ENCODE peak calls at places on chromosomes 11 and 22, in eight cellular contexts. F, D, H, Q, R, W, V and M are unnamed samples.

GRCh38 chr11:17354070-17354924 is 2.7 kb downstream of the NCR3LG1 start:
- DNase-seq in Q (no peak), R (peak), H (no peak), D (peak), V (peak), F (peak), W (peak), M (no peak)

GRCh38 chr22:30386608-30386959 is 627 bp downstream of the RNF215 start:
- DNase-seq in R (no peak), F (no peak), W (no peak), D (no peak), H (no peak), Q (no peak), V (no peak), M (no peak)

GRCh38 chr11:13215157-13215556 is 62.4 kb upstream of the BMAL1 start:
- DNase-seq in W (peak), H (no peak), D (no peak), V (peak), Q (no peak), F (no peak), R (no peak), M (no peak)

GRCh38 chr11:124769804-124770774 is 8.0 kb upstream of the ESAM start:
- DNase-seq in V (peak), D (no peak), H (no peak), W (peak), Q (no peak), F (no peak), R (peak), M (no peak)

GRCh38 chr11:64263021-64263946 is 12.0 kb downstream of the PLCB3 start:
- DNase-seq in H (no peak), D (no peak), F (no peak), R (no peak), V (no peak), Q (no peak), W (peak), M (no peak)

GRCh38 chr11:116598036-116598435 is 174.8 kb downstream of the BUD13 start:
- DNase-seq in F (no peak), W (no peak), H (peak), R (no peak), Q (no peak), D (no peak), V (no peak), M (no peak)

GRCh38 chr11:72684236-72684912 is 10.2 kb upstream of the PDE2A start:
- DNase-seq in V (peak), W (peak), D (peak), F (peak), Q (no peak), R (peak), H (peak), M (no peak)

GRCh38 chr22:45207981-45208664 is 32.6 kb downstream of the KIAA0930 start:
- DNase-seq in Q (no peak), H (no peak), F (no peak), W (peak), V (no peak), D (no peak), R (no peak), M (no peak)

GRCh38 chr11:66981976-66982578 is 7.0 kb downstream of the C11orf86 start:
- DNase-seq in Q (no peak), W (peak), D (peak), F (peak), H (peak), V (peak), R (peak), M (peak)

GRCh38 chr11:96257972-96258951 is 84.7 kb downstream of the MAML2 start:
- DNase-seq in W (peak), V (no peak), R (no peak), F (no peak), H (no peak), Q (no peak), D (no peak), M (no peak)

GRCh38 chr11:30533445-30533947 is 52.7 kb downstream of the MPPED2 start:
- DNase-seq in V (no peak), D (no peak), H (no peak), F (no peak), Q (no peak), R (no peak), W (no peak), M (no peak)

GRCh38 chr11:10728779-10729472 is 22.1 kb upstream of the CTR9 start:
- DNase-seq in W (peak), F (no peak), D (no peak), Q (no peak), V (no peak), H (no peak), R (no peak), M (no peak)

GRCh38 chr11:15663778-15664218 is 549.1 kb downstream of the INSC start:
- DNase-seq in V (no peak), W (no peak), D (no peak), R (no peak), H (no peak), Q (no peak), F (no peak), M (no peak)

GRCh38 chr22:44005524-44005923 is 18.6 kb upstream of the PARVB start:
- DNase-seq in F (no peak), V (no peak), Q (no peak), W (no peak), R (peak), H (no peak), D (no peak), M (no peak)

GRCh38 chr11:101860694-101861371 is 54.0 kb upstream of the CEP126 start:
- DNase-seq in D (no peak), F (peak), V (peak), Q (peak), H (no peak), W (peak), R (peak), M (no peak)

GRCh38 chr22:24066260-24066659 is 55.2 kb downstream of the CABIN1 start:
- DNase-seq in F (no peak), H (peak), V (no peak), D (no peak), W (no peak), R (no peak), Q (no peak), M (no peak)

GRCh38 chr22:39959640-39960447 is at the start of gene TMA7B:
- DNase-seq in W (peak), Q (no peak), F (no peak), R (peak), V (no peak), D (no peak), H (no peak), M (no peak)

GRCh38 chr22:45830531-45831245 is 146.3 kb downstream of the WNT7B start:
- DNase-seq in D (no peak), Q (no peak), W (peak), R (no peak), H (no peak), V (no peak), F (no peak), M (no peak)

GRCh38 chr11:9566561-9567063 is 6.9 kb upstream of the WEE1 start:
- DNase-seq in W (peak), D (no peak), F (no peak), H (no peak), R (peak), V (no peak), Q (no peak), M (no peak)

GRCh38 chr11:108751444-108751843 is 86.6 kb downstream of the DDX10 start:
- DNase-seq in Q (no peak), V (no peak), F (no peak), H (no peak), R (no peak), W (no peak), D (no peak), M (no peak)

GRCh38 chr22:31538815-31539214 is 42.5 kb downstream of the SFI1 start:
- DNase-seq in H (no peak), Q (no peak), R (no peak), W (no peak), V (no peak), F (no peak), D (no peak), M (no peak)

GRCh38 chr11:120674537-120674936 is 163.0 kb downstream of the GRIK4 start:
- DNase-seq in R (no peak), D (no peak), W (peak), V (no peak), H (no peak), F (no peak), Q (no peak), M (no peak)

GRCh38 chr11:44623716-44624491 is 58.4 kb downstream of the CD82 start:
- DNase-seq in D (no peak), R (no peak), V (no peak), W (peak), H (peak), F (no peak), Q (no peak), M (no peak)

GRCh38 chr22:30615543-30615954 is 8.6 kb downstream of the TCN2 start:
- DNase-seq in V (no peak), Q (no peak), W (no peak), H (no peak), F (no peak), R (no peak), D (no peak), M (no peak)

GRCh38 chr11:65355776-65356393 is 1.3 kb downstream of the TIGD3 start:
- DNase-seq in V (no peak), Q (no peak), H (no peak), W (peak), D (no peak), F (peak), R (no peak), M (no peak)

GRCh38 chr11:46200537-46201281 is 76.8 kb upstream of the CREB3L1 start:
- DNase-seq in H (no peak), D (no peak), F (no peak), Q (no peak), R (no peak), W (peak), V (no peak), M (no peak)

GRCh38 chr22:45804986-45805325 is 133.3 kb downstream of the ATXN10 start:
- DNase-seq in Q (no peak), R (no peak), D (no peak), W (peak), V (peak), H (no peak), F (no peak), M (no peak)

GRCh38 chr11:130178441-130178971 is 18.9 kb downstream of the ST14 start:
- DNase-seq in F (no peak), V (no peak), R (no peak), H (no peak), W (peak), Q (no peak), D (peak), M (no peak)

GRCh38 chr22:49968831-49969661 is 8.5 kb downstream of the PIM3 start:
- DNase-seq in D (no peak), F (peak), W (no peak), Q (no peak), V (no peak), H (peak), R (no peak), M (no peak)

GRCh38 chr11:81869337-81870065 is 864.2 kb downstream of the FAM181B start:
- DNase-seq in V (no peak), F (no peak), R (no peak), H (no peak), D (no peak), W (no peak), Q (no peak), M (no peak)

GRCh38 chr11:122453586-122453985 is 201.9 kb upstream of the UBASH3B start:
- DNase-seq in F (no peak), W (no peak), D (no peak), H (no peak), Q (no peak), V (no peak), R (no peak), M (no peak)

GRCh38 chr22:34798605-34799004 is 267.4 kb upstream of the ISX start:
- DNase-seq in D (no peak), Q (no peak), V (no peak), W (no peak), R (no peak), H (no peak), F (no peak), M (no peak)

GRCh38 chr22:17171016-17171312 is 11.9 kb upstream of the HDHD5 start:
- DNase-seq in R (no peak), H (no peak), V (no peak), Q (peak), W (no peak), F (no peak), D (no peak), M (no peak)

GRCh38 chr11:61683961-61684869 is 4.0 kb downstream of the DAGLA start:
- DNase-seq in Q (no peak), F (peak), R (peak), W (peak), H (no peak), D (no peak), V (no peak), M (no peak)

GRCh38 chr11:57791321-57792059 is 29.9 kb downstream of the CTNND1 start:
- DNase-seq in F (no peak), D (no peak), Q (no peak), R (no peak), H (no peak), W (no peak), V (no peak), M (no peak)

GRCh38 chr11:57793711-57794110 is 32.1 kb downstream of the CTNND1 start:
- DNase-seq in V (no peak), W (no peak), R (no peak), H (no peak), F (no peak), Q (no peak), D (no peak), M (no peak)

GRCh38 chr11:57792870-57793269 is 31.3 kb downstream of the CTNND1 start:
- DNase-seq in D (no peak), V (no peak), R (no peak), Q (no peak), F (no peak), W (no peak), H (no peak), M (no peak)

GRCh38 chr11:57787920-57788716 is 26.5 kb downstream of the CTNND1 start:
- DNase-seq in H (no peak), F (no peak), D (no peak), Q (no peak), W (no peak), R (no peak), V (no peak), M (no peak)

DNA sequence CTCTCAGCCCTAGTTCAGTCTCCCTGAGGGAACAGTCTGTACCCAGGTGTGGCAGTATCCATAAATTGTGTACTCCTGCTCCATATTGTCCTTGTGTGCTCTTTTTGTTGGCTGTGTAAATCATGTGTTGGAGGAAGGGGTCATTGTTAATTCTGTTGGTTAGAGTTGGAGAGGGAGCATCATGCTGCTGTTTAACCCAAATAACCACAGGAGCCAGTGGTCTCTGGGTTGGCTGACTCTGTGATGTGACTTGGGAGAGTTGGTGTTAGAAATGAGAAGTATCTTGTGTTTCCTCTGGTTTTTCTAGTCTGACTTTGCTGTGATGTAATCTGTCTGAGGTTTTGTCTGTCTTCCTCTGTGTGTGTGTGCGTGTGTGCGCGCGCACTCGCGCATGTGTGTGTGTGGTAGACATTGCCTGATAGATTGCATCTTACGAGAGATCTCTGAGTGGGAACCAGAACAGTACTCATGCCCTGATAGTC is 30.5 kb downstream of the CTNND1 start:
- DNase-seq in F (no peak), H (no peak), V (no peak), Q (no peak), R (peak), D (peak), W (peak), M (peak)
- TF ChIP-seq POLR2A in F (no peak), H (no peak), V (no peak), Q (no peak), R (no peak), D (no peak), W (no peak), M (no peak)

GRCh38 chr11:76770642-76771445 is 12.3 kb upstream of the TSKU start:
- DNase-seq in W (peak), F (peak), Q (no peak), D (peak), V (no peak), H (no peak), R (no peak), M (no peak)

GRCh38 chr11:76768091-76769047 is 14.8 kb upstream of the TSKU start:
- DNase-seq in F (peak), D (no peak), H (no peak), R (no peak), Q (no peak), V (no peak), W (no peak), M (no peak)

GRCh38 chr11:76769645-76770586 is 13.2 kb upstream of the TSKU start:
- DNase-seq in F (no peak), W (peak), D (no peak), V (no peak), Q (no peak), R (no peak), H (no peak), M (no peak)

GRCh38 chr11:76767659-76768058 is 15.5 kb upstream of the TSKU start:
- DNase-seq in V (no peak), R (no peak), W (no peak), H (no peak), F (no peak), Q (no peak), D (no peak), M (no peak)

DNA sequence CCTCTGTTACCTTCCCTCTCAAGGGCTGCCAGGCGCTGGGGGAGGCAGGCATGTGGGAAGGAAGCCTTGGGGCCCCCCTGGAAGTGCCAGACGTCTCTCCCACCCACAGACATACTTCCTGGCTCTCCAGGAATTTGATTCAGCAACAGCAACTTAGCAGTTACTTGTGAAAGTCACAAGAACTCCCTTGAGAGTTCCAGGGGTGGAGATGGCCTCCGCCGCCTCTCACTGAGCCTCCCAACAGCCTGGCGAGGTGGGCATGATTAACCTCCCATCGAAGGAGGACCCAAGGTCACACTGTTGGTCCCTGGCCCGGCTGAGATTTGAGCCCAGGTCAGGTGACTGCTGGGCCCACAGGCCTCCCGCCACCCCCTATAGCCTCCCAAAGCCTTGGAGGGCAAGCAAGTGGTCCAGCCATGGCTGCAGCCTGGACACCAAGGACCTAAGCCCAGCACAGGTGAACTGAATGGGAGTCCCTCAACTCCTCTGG is 14.0 kb upstream of the TSKU start:
- DNase-seq in Q (no peak), V (no peak), D (no peak), H (no peak), R (no peak), F (no peak), W (peak), M (no peak)
- H3K27ac ChIP-seq in Q (no peak), V (no peak), D (peak), H (peak), R (no peak), F (peak), W (peak), M (peak)

DNA sequence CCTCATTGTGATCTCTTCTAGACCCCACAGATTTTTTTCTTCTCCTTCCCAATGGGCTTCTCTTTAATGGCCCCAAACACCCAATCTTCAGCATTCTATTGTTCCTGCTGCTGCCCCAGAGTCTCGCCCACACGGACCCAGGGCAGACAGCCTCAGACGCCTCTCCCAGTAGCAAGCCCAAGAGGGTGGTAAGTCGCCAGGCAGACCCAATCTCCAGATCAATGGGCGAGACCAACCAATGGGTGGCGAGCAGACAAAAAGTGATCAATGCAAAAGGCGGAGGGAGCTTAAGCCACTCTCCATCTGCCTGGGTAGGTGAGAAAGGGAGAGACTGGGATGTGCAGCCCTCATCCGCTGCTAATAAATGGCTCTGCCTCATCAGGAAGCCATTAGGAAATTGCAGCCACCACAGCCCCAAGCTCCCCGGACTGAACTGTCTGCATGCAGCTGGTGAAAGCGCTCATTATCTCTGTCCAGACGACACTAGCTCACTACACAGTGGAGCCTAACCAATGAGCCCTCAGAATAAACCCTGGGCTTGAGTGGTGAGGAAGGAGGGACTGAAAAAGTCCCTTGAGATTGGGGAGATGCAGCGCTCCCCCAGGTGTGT is 81.8 kb downstream of the ETS1 start:
- DNase-seq in W (no peak), D (no peak), Q (no peak), V (no peak), H (no peak), F (no peak), R (no peak), M (no peak)
- TF ChIP-seq POLR2A in W (no peak), D (no peak), Q (no peak), V (no peak), H (no peak), F (no peak), R (no peak), M (no peak)

GRCh38 chr11:2890466-2891241 is 5.1 kb upstream of the CDKN1C start:
- DNase-seq in V (no peak), W (peak), Q (no peak), F (peak), H (no peak), R (peak), D (peak), M (no peak)

GRCh38 chr11:2892215-2893020 is 6.8 kb upstream of the CDKN1C start:
- DNase-seq in W (peak), F (peak), Q (peak), R (peak), D (peak), V (no peak), H (no peak), M (no peak)

GRCh38 chr11:2891901-2892214 is 6.3 kb upstream of the CDKN1C start:
- DNase-seq in V (no peak), Q (no peak), H (no peak), W (peak), R (no peak), D (peak), F (peak), M (no peak)

GRCh38 chr11:2889399-2890273 is 4.1 kb upstream of the CDKN1C start:
- DNase-seq in D (no peak), W (no peak), H (no peak), R (no peak), V (no peak), Q (no peak), F (no peak), M (no peak)

DNA sequence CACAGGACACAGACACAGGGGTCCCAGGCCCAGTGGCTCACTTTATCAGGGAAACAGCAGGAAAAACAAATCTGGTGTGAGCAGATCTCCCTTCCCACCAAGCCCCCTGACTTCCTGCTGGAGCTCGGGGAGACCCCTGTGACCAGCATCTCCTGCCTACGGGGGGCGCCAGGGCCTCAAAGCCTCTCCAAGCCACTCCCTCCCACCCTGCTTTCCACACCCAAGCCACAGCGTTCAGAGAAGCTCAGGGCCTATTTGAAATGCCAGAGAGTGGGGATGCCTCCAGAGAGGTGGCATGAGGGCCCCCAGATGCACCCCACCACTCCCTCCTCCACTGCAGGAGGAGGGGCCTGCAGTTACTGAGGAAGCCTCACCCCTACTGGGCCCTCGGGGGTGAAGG is 5.7 kb upstream of the CDKN1C start:
- DNase-seq in Q (no peak), H (no peak), V (no peak), R (peak), D (no peak), F (no peak), W (no peak), M (no peak)
- H3K27ac ChIP-seq in Q (no peak), H (no peak), V (peak), R (peak), D (peak), F (peak), W (no peak), M (peak)

GRCh38 chr22:36065775-36066544 is 37.3 kb upstream of the RBFOX2 start:
- DNase-seq in Q (peak), F (peak), H (peak), R (peak), W (peak), V (peak), D (peak), M (no peak)
- TF ChIP-seq POLR2A in Q (no peak), F (no peak), H (no peak), R (peak), W (no peak), V (no peak), D (no peak), M (no peak)